ENCODE peak calls at places on chromosome 15, in eight cellular contexts. U, F, V, N, M, B, K and R are unnamed samples.

GRCh38 chr15:76345880-76346665 is 9.5 kb downstream of the ISL2 start:
- DNase-seq in U (no peak), F (peak; percentile 54), V (no peak), N (no peak), M (no peak), B (no peak), K (no peak), R (peak; percentile 48)

GRCh38 chr15:38699633-38700230 is 135.1 kb upstream of the RASGRP1 start:
- DNase-seq in U (no peak), F (no peak), V (peak; percentile 71), N (peak; percentile 76), M (peak; percentile 68), B (peak; percentile 52), K (peak; percentile 67), R (peak; percentile 49)

GRCh38 chr15:86403221-86403620 is 323.6 kb downstream of the AGBL1 start:
- DNase-seq in U (no peak), F (no peak), V (no peak), N (no peak), M (no peak), B (no peak), K (no peak), R (no peak)

GRCh38 chr15:44381223-44381622 is 46.2 kb upstream of the CTDSPL2 start:
- DNase-seq in U (no peak), F (no peak), V (no peak), N (peak; percentile 41), M (peak; percentile 66), B (no peak), K (peak; percentile 30), R (no peak)

GRCh38 chr15:100919481-100920405 is 586 bp downstream of the LRRK1 start:
- DNase-seq in U (peak; percentile 68), F (peak; percentile 54), V (peak; percentile 28), N (peak; percentile 63), M (peak; percentile 40), B (no peak), K (peak; percentile 27), R (no peak)

GRCh38 chr15:76983588-76984379 is 11.1 kb upstream of the PSTPIP1 start:
- DNase-seq in U (peak; percentile 35), F (no peak), V (no peak), N (peak; percentile 95), M (peak; percentile 21), B (no peak), K (no peak), R (no peak)

GRCh38 chr15:85336870-85337269 is 43.5 kb upstream of the AKAP13 start:
- DNase-seq in U (no peak), F (no peak), V (no peak), N (no peak), M (no peak), B (no peak), K (no peak), R (no peak)

GRCh38 chr15:44300567-44300966 is 12.0 kb downstream of the GOLM2 start:
- DNase-seq in U (no peak), F (no peak), V (no peak), N (peak; percentile 45), M (no peak), B (no peak), K (no peak), R (no peak)

GRCh38 chr15:73704869-73705645 is 20.9 kb downstream of the CD276 start:
- DNase-seq in U (no peak), F (peak; percentile 69), V (peak; percentile 52), N (peak; percentile 62), M (peak; percentile 61), B (peak; percentile 46), K (peak; percentile 38), R (peak; percentile 79)

GRCh38 chr15:73972984-73973682 is 19.0 kb downstream of the STOML1 start:
- DNase-seq in U (no peak), F (peak; percentile 85), V (peak; percentile 81), N (peak; percentile 82), M (peak; percentile 88), B (peak; percentile 83), K (peak; percentile 76), R (peak; percentile 85)

GRCh38 chr15:100889359-100890058 is 9.9 kb downstream of the ALDH1A3 start:
- DNase-seq in U (no peak), F (peak; percentile 53), V (peak; percentile 85), N (no peak), M (peak; percentile 85), B (peak; percentile 31), K (peak; percentile 89), R (no peak)

GRCh38 chr15:59569477-59569876 is 42.1 kb upstream of the GCNT3 start:
- DNase-seq in U (no peak), F (no peak), V (no peak), N (no peak), M (no peak), B (no peak), K (no peak), R (no peak)
- TF ChIP-seq CTCF in U (no peak), F (no peak), V (no peak), N (no peak), M (no peak), B (no peak), K (no peak), R (no peak)

GRCh38 chr15:35519536-35520149 is 26.3 kb downstream of the DPH6 start:
- DNase-seq in U (no peak), F (no peak), V (peak; percentile 77), N (peak; percentile 52), M (peak; percentile 77), B (no peak), K (peak; percentile 51), R (no peak)

DNA sequence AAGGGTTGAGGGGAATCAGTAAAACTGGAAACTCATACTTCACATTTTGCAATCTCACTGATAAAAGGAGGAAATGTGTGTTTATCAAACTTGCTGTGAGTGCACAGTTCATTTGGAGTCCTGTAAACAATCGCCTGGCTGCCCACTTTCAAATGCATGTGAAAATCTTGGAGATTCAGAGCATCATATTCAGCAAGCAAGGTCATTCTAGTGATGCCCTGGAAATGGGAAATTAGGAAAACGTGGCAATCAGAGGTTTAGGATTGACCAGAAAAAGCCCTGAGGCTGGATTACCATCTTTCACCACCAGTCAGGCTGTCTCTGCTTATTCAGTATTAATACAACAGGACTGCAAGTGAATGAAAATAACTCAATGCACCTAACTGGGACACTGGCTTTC is 23.9 kb downstream of the DPH6 start:
- DNase-seq in U (no peak), F (no peak), V (peak; percentile 85), N (no peak), M (peak; percentile 26), B (no peak), K (no peak), R (no peak)
- TF ChIP-seq CTCF in U (no peak), F (no peak), V (peak; percentile 14), N (no peak), M (no peak), B (no peak), K (no peak), R (no peak)

DNA sequence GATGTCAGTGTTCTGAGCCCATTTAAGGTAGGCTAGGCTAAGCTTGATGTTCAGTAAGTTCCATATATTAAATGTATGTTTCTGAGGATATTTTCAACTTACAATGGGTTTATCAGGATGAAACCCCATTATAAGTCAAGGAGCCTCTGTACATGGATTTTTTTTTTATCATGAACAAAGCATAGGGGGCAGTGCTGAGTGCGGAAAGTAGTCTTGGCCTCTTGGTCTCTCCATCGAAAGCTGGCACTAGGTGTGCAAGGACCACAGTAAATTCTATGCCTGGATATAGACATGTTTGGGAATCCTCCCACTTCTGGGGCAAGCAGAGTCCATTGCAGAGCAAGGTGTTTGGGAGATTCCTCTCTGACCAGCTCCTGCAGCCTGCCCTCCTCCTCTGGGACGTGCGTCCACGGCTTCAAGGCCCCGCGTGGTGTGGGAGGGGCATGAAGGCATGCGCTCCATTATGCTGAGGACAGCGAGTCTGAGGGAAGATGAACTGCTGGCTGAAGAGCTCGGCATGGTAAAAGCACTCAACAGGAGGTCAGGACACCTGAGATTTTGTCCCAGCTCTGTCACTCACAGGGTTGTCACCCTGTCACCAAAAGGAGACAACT is 122.9 kb upstream of the LIPC start:
- DNase-seq in U (no peak), F (no peak), V (no peak), N (peak; percentile 27), M (no peak), B (no peak), K (no peak), R (no peak)
- TF ChIP-seq CTCF in U (no peak), F (peak; percentile 29), V (no peak), N (peak; percentile 11), M (no peak), B (no peak), K (no peak), R (no peak)

GRCh38 chr15:82197734-82198594 is 64.6 kb downstream of the EFL1 start:
- DNase-seq in U (peak; percentile 74), F (peak; percentile 77), V (peak; percentile 74), N (peak; percentile 74), M (peak; percentile 82), B (peak; percentile 66), K (peak; percentile 73), R (no peak)
- TF ChIP-seq CTCF in U (peak; percentile 70), F (peak; percentile 79), V (peak; percentile 75), N (peak; percentile 87), M (peak; percentile 74), B (no peak), K (peak; percentile 83), R (peak; percentile 75)

GRCh38 chr15:83747050-83747717 is 93.3 kb downstream of the ADAMTSL3 start:
- DNase-seq in U (no peak), F (no peak), V (no peak), N (peak; percentile 42), M (peak; percentile 84), B (no peak), K (peak; percentile 23), R (no peak)
- TF ChIP-seq CTCF in U (no peak), F (no peak), V (no peak), N (no peak), M (peak; percentile 37), B (no peak), K (peak; percentile 25), R (peak; percentile 19)

DNA sequence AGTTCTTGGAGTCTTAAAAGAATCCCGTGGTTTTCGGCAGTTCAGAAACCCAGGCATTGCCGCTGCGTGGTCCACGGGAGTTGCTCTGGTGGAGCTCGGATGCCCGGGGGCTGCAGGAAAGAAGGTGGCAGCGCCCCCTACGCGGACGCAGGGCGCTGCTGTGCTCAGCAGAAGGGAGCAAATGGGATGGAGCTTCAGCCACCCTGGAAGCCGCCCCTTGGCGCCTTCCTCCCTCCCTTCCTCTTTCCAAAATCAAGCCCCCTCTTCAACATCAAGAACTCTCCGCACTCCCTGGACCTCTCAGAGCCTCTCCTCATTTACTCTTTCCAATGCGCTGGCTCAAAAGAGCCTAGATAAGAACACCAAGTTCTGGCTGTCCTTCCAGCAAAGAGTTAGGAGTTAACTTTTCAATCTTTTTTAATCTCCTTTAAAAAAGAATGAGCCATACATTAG is 880 bp upstream of the CHRNA7 start:
- DNase-seq in U (no peak), F (peak; percentile 55), V (peak; percentile 10), N (peak; percentile 25), M (peak; percentile 3), B (no peak), K (no peak), R (no peak)
- TF ChIP-seq CTCF in U (no peak), F (no peak), V (peak; percentile 41), N (peak; percentile 46), M (peak; percentile 31), B (no peak), K (no peak), R (no peak)